ENCODE peak calls at places on chromosomes 6 and 20, in eight cellular contexts. One of them, this sample, is unnamed.

GRCh38 chr6:34934516-34934915 is 45.5 kb downstream of the ANKS1A start:
- DNase-seq in choroid plexus epithelial cell: peak
- DNase-seq in thoracic aorta: peak
- DNase-seq in CD8-positive, alpha-beta memory T cell: no peak
- DNase-seq in PC-3: peak
- DNase-seq in fibroblast of mammary gland: peak
- DNase-seq in neuronal stem cell: no peak
- DNase-seq in heart right ventricle: peak
- DNase-seq in this sample: peak

GRCh38 chr6:21163110-21163837 is 430.3 kb upstream of the SOX4 start:
- DNase-seq in choroid plexus epithelial cell: peak
- DNase-seq in thoracic aorta: no peak
- DNase-seq in CD8-positive, alpha-beta memory T cell: no peak
- DNase-seq in PC-3: peak
- DNase-seq in fibroblast of mammary gland: peak
- DNase-seq in neuronal stem cell: no peak
- DNase-seq in heart right ventricle: no peak
- DNase-seq in this sample: no peak

GRCh38 chr6:11592289-11592906 is 54.8 kb downstream of the TMEM170B start:
- DNase-seq in choroid plexus epithelial cell: peak
- DNase-seq in thoracic aorta: no peak
- DNase-seq in CD8-positive, alpha-beta memory T cell: no peak
- DNase-seq in PC-3: no peak
- DNase-seq in fibroblast of mammary gland: peak
- DNase-seq in neuronal stem cell: no peak
- DNase-seq in heart right ventricle: no peak
- DNase-seq in this sample: no peak

GRCh38 chr6:83960704-83961103 is 72.9 kb upstream of the MRAP2 start:
- DNase-seq in choroid plexus epithelial cell: no peak
- DNase-seq in thoracic aorta: no peak
- DNase-seq in CD8-positive, alpha-beta memory T cell: no peak
- DNase-seq in PC-3: no peak
- DNase-seq in fibroblast of mammary gland: no peak
- DNase-seq in neuronal stem cell: no peak
- DNase-seq in heart right ventricle: no peak
- DNase-seq in this sample: no peak

GRCh38 chr20:32535953-32536823 is 48.9 kb downstream of the NOL4L start:
- DNase-seq in choroid plexus epithelial cell: no peak
- DNase-seq in thoracic aorta: no peak
- DNase-seq in CD8-positive, alpha-beta memory T cell: peak
- DNase-seq in PC-3: peak
- DNase-seq in fibroblast of mammary gland: no peak
- DNase-seq in neuronal stem cell: peak
- DNase-seq in heart right ventricle: peak
- DNase-seq in this sample: peak

GRCh38 chr20:4726710-4727391 is 5.1 kb downstream of the PRND start:
- DNase-seq in choroid plexus epithelial cell: peak
- DNase-seq in thoracic aorta: peak
- DNase-seq in CD8-positive, alpha-beta memory T cell: no peak
- DNase-seq in PC-3: no peak
- DNase-seq in fibroblast of mammary gland: peak
- DNase-seq in neuronal stem cell: no peak
- DNase-seq in heart right ventricle: no peak
- DNase-seq in this sample: no peak

GRCh38 chr6:161575508-161576254 is 301.8 kb upstream of the AGPAT4 start:
- DNase-seq in choroid plexus epithelial cell: no peak
- DNase-seq in thoracic aorta: no peak
- DNase-seq in CD8-positive, alpha-beta memory T cell: no peak
- DNase-seq in PC-3: no peak
- DNase-seq in fibroblast of mammary gland: peak
- DNase-seq in neuronal stem cell: peak
- DNase-seq in heart right ventricle: no peak
- DNase-seq in this sample: no peak

GRCh38 chr6:162090734-162091133 is 636.8 kb downstream of the PRKN start:
- DNase-seq in choroid plexus epithelial cell: peak
- DNase-seq in thoracic aorta: no peak
- DNase-seq in CD8-positive, alpha-beta memory T cell: no peak
- DNase-seq in PC-3: no peak
- DNase-seq in fibroblast of mammary gland: peak
- DNase-seq in neuronal stem cell: no peak
- DNase-seq in heart right ventricle: no peak
- DNase-seq in this sample: no peak

GRCh38 chr6:28207244-28208179 is 17.6 kb upstream of the ZSCAN9 start:
- DNase-seq in choroid plexus epithelial cell: peak
- DNase-seq in thoracic aorta: no peak
- DNase-seq in CD8-positive, alpha-beta memory T cell: no peak
- DNase-seq in PC-3: no peak
- DNase-seq in fibroblast of mammary gland: peak
- DNase-seq in neuronal stem cell: peak
- DNase-seq in heart right ventricle: peak
- DNase-seq in this sample: no peak

GRCh38 chr6:135030056-135030473 is 24.6 kb downstream of the HBS1L start:
- DNase-seq in choroid plexus epithelial cell: no peak
- DNase-seq in thoracic aorta: no peak
- DNase-seq in CD8-positive, alpha-beta memory T cell: no peak
- DNase-seq in PC-3: no peak
- DNase-seq in fibroblast of mammary gland: no peak
- DNase-seq in neuronal stem cell: no peak
- DNase-seq in heart right ventricle: no peak
- DNase-seq in this sample: no peak

GRCh38 chr20:48205786-48206185 is 420.5 kb upstream of the SULF2 start:
- DNase-seq in choroid plexus epithelial cell: no peak
- DNase-seq in thoracic aorta: no peak
- DNase-seq in CD8-positive, alpha-beta memory T cell: no peak
- DNase-seq in PC-3: no peak
- DNase-seq in fibroblast of mammary gland: no peak
- DNase-seq in neuronal stem cell: peak
- DNase-seq in heart right ventricle: no peak
- DNase-seq in this sample: no peak

GRCh38 chr20:25292176-25292891 is 44.4 kb downstream of the PYGB start:
- DNase-seq in choroid plexus epithelial cell: no peak
- DNase-seq in thoracic aorta: no peak
- DNase-seq in CD8-positive, alpha-beta memory T cell: no peak
- DNase-seq in PC-3: no peak
- DNase-seq in fibroblast of mammary gland: no peak
- DNase-seq in neuronal stem cell: no peak
- DNase-seq in heart right ventricle: no peak
- DNase-seq in this sample: no peak

GRCh38 chr20:12047838-12048432 is 130.2 kb downstream of the BTBD3 start:
- DNase-seq in choroid plexus epithelial cell: peak
- DNase-seq in thoracic aorta: no peak
- DNase-seq in CD8-positive, alpha-beta memory T cell: no peak
- DNase-seq in PC-3: peak
- DNase-seq in fibroblast of mammary gland: peak
- DNase-seq in neuronal stem cell: no peak
- DNase-seq in heart right ventricle: no peak
- DNase-seq in this sample: no peak

GRCh38 chr20:58192567-58192966 is 35.9 kb downstream of the ANKRD60 start:
- DNase-seq in choroid plexus epithelial cell: no peak
- DNase-seq in thoracic aorta: no peak
- DNase-seq in CD8-positive, alpha-beta memory T cell: peak
- DNase-seq in PC-3: no peak
- DNase-seq in fibroblast of mammary gland: no peak
- DNase-seq in neuronal stem cell: no peak
- DNase-seq in heart right ventricle: no peak
- DNase-seq in this sample: no peak

GRCh38 chr6:12656841-12657435 is 59.6 kb upstream of the PHACTR1 start:
- DNase-seq in choroid plexus epithelial cell: no peak
- DNase-seq in thoracic aorta: no peak
- DNase-seq in CD8-positive, alpha-beta memory T cell: no peak
- DNase-seq in PC-3: no peak
- DNase-seq in fibroblast of mammary gland: no peak
- DNase-seq in neuronal stem cell: no peak
- DNase-seq in heart right ventricle: no peak
- DNase-seq in this sample: no peak

GRCh38 chr6:80622641-80623040 is 516.2 kb downstream of the BCKDHB start:
- DNase-seq in choroid plexus epithelial cell: no peak
- DNase-seq in thoracic aorta: no peak
- DNase-seq in CD8-positive, alpha-beta memory T cell: no peak
- DNase-seq in PC-3: peak
- DNase-seq in fibroblast of mammary gland: no peak
- DNase-seq in neuronal stem cell: no peak
- DNase-seq in heart right ventricle: peak
- DNase-seq in this sample: peak

GRCh38 chr20:7859371-7859802 is 80.9 kb downstream of the HAO1 start:
- DNase-seq in choroid plexus epithelial cell: peak
- DNase-seq in thoracic aorta: no peak
- DNase-seq in CD8-positive, alpha-beta memory T cell: no peak
- DNase-seq in PC-3: peak
- DNase-seq in fibroblast of mammary gland: peak
- DNase-seq in neuronal stem cell: peak
- DNase-seq in heart right ventricle: no peak
- DNase-seq in this sample: no peak

GRCh38 chr6:9523462-9523861 is 891.4 kb downstream of the TFAP2A start:
- DNase-seq in choroid plexus epithelial cell: peak
- DNase-seq in thoracic aorta: no peak
- DNase-seq in CD8-positive, alpha-beta memory T cell: no peak
- DNase-seq in PC-3: peak
- DNase-seq in fibroblast of mammary gland: peak
- DNase-seq in neuronal stem cell: no peak
- DNase-seq in heart right ventricle: no peak
- DNase-seq in this sample: no peak

GRCh38 chr6:105898286-105898685 is 187.8 kb upstream of the PRDM1 start:
- DNase-seq in choroid plexus epithelial cell: peak
- DNase-seq in thoracic aorta: no peak
- DNase-seq in CD8-positive, alpha-beta memory T cell: no peak
- DNase-seq in PC-3: peak
- DNase-seq in fibroblast of mammary gland: peak
- DNase-seq in neuronal stem cell: no peak
- DNase-seq in heart right ventricle: no peak
- DNase-seq in this sample: no peak

GRCh38 chr6:105901583-105901982 is 184.6 kb upstream of the PRDM1 start:
- DNase-seq in choroid plexus epithelial cell: no peak
- DNase-seq in thoracic aorta: no peak
- DNase-seq in CD8-positive, alpha-beta memory T cell: no peak
- DNase-seq in PC-3: no peak
- DNase-seq in fibroblast of mammary gland: no peak
- DNase-seq in neuronal stem cell: no peak
- DNase-seq in heart right ventricle: no peak
- DNase-seq in this sample: no peak

GRCh38 chr6:105900120-105900937 is 185.8 kb upstream of the PRDM1 start:
- DNase-seq in choroid plexus epithelial cell: peak
- DNase-seq in thoracic aorta: no peak
- DNase-seq in CD8-positive, alpha-beta memory T cell: no peak
- DNase-seq in PC-3: no peak
- DNase-seq in fibroblast of mammary gland: peak
- DNase-seq in neuronal stem cell: no peak
- DNase-seq in heart right ventricle: no peak
- DNase-seq in this sample: no peak

GRCh38 chr6:105897131-105897530 is 189.0 kb upstream of the PRDM1 start:
- DNase-seq in choroid plexus epithelial cell: no peak
- DNase-seq in thoracic aorta: no peak
- DNase-seq in CD8-positive, alpha-beta memory T cell: no peak
- DNase-seq in PC-3: no peak
- DNase-seq in fibroblast of mammary gland: peak
- DNase-seq in neuronal stem cell: no peak
- DNase-seq in heart right ventricle: no peak
- DNase-seq in this sample: no peak

DNA sequence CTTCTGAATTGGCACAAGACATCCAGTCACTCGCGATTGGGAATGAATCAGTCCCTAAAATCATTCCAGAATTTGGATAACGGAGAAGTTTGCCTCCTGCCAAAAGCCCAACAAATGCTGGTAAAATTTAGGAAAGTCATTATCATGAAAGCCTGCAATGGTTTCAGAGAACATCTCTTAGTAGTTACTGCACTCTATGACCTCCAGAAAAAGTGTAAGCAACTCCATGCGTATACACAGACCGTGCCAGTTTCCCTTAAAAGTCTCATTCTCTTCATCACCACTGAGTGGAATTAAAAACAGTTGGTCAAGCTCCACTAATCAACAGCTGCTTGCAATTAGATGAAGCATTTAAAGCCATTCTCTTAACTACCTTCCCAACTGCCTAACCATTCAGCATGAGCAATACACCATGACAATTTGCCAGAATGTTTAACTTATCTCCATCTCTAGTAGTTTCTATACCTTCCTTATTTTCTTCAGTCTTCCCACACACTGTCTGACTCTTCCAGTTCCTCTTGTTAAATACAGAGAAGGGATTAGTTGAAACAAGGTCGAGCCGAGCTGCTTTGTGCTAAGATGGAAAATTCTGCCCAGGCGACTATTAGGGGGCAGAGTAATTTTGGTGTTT is 183.6 kb upstream of the PRDM1 start:
- DNase-seq in choroid plexus epithelial cell: no peak
- DNase-seq in thoracic aorta: no peak
- DNase-seq in CD8-positive, alpha-beta memory T cell: no peak
- DNase-seq in PC-3: no peak
- DNase-seq in fibroblast of mammary gland: peak
- DNase-seq in neuronal stem cell: peak
- DNase-seq in heart right ventricle: no peak
- DNase-seq in this sample: no peak
- H3K4me3 ChIP-seq in choroid plexus epithelial cell: no peak
- H3K4me3 ChIP-seq in thoracic aorta: no peak
- H3K4me3 ChIP-seq in CD8-positive, alpha-beta memory T cell: no peak
- H3K4me3 ChIP-seq in PC-3: no peak
- H3K4me3 ChIP-seq in fibroblast of mammary gland: no peak
- H3K4me3 ChIP-seq in neuronal stem cell: no peak
- H3K4me3 ChIP-seq in heart right ventricle: no peak
- H3K4me3 ChIP-seq in this sample: no peak

GRCh38 chr6:107101211-107101610 is 14.1 kb downstream of the BEND3 start:
- DNase-seq in choroid plexus epithelial cell: no peak
- DNase-seq in thoracic aorta: no peak
- DNase-seq in CD8-positive, alpha-beta memory T cell: no peak
- DNase-seq in PC-3: no peak
- DNase-seq in fibroblast of mammary gland: no peak
- DNase-seq in neuronal stem cell: no peak
- DNase-seq in heart right ventricle: no peak
- DNase-seq in this sample: no peak
- H3K4me3 ChIP-seq in choroid plexus epithelial cell: no peak
- H3K4me3 ChIP-seq in thoracic aorta: no peak
- H3K4me3 ChIP-seq in CD8-positive, alpha-beta memory T cell: no peak
- H3K4me3 ChIP-seq in PC-3: no peak
- H3K4me3 ChIP-seq in fibroblast of mammary gland: no peak
- H3K4me3 ChIP-seq in neuronal stem cell: no peak
- H3K4me3 ChIP-seq in heart right ventricle: no peak
- H3K4me3 ChIP-seq in this sample: no peak

GRCh38 chr6:168089186-168090063 is 10.4 kb upstream of the FRMD1 start:
- DNase-seq in choroid plexus epithelial cell: no peak
- DNase-seq in thoracic aorta: no peak
- DNase-seq in CD8-positive, alpha-beta memory T cell: no peak
- DNase-seq in PC-3: no peak
- DNase-seq in fibroblast of mammary gland: no peak
- DNase-seq in neuronal stem cell: no peak
- DNase-seq in heart right ventricle: no peak
- DNase-seq in this sample: no peak
- H3K4me3 ChIP-seq in choroid plexus epithelial cell: no peak
- H3K4me3 ChIP-seq in thoracic aorta: no peak
- H3K4me3 ChIP-seq in CD8-positive, alpha-beta memory T cell: no peak
- H3K4me3 ChIP-seq in PC-3: no peak
- H3K4me3 ChIP-seq in fibroblast of mammary gland: no peak
- H3K4me3 ChIP-seq in neuronal stem cell: no peak
- H3K4me3 ChIP-seq in heart right ventricle: no peak
- H3K4me3 ChIP-seq in this sample: no peak

GRCh38 chr20:19222520-19223040 is 10.1 kb downstream of the SLC24A3 start:
- DNase-seq in choroid plexus epithelial cell: no peak
- DNase-seq in thoracic aorta: no peak
- DNase-seq in CD8-positive, alpha-beta memory T cell: no peak
- DNase-seq in PC-3: no peak
- DNase-seq in fibroblast of mammary gland: no peak
- DNase-seq in neuronal stem cell: no peak
- DNase-seq in heart right ventricle: no peak
- DNase-seq in this sample: no peak
- H3K4me3 ChIP-seq in choroid plexus epithelial cell: no peak
- H3K4me3 ChIP-seq in thoracic aorta: no peak
- H3K4me3 ChIP-seq in CD8-positive, alpha-beta memory T cell: no peak
- H3K4me3 ChIP-seq in PC-3: no peak
- H3K4me3 ChIP-seq in fibroblast of mammary gland: no peak
- H3K4me3 ChIP-seq in neuronal stem cell: no peak
- H3K4me3 ChIP-seq in heart right ventricle: no peak
- H3K4me3 ChIP-seq in this sample: no peak